ENCODE peak calls at places on chromosomes 16 and 17, in four cellular contexts. One of them, this sample, is unnamed.

GRCh38 chr17:75406222-75406615 is 741 bp upstream of the GRB2 start:
- DNase-seq in type B pancreatic cell: no peak
- DNase-seq in fibroblast of lung: no peak
- DNase-seq in RWPE1: no peak
- DNase-seq in this sample: no peak

GRCh38 chr17:16491703-16492612 is at the start of gene LRRC75A:
- DNase-seq in RWPE1: peak; percentile 59
- DNase-seq in type B pancreatic cell: peak; percentile 76
- DNase-seq in fibroblast of lung: peak; percentile 20
- DNase-seq in this sample: no peak

GRCh38 chr16:1332618-1333148 is 762 bp upstream of the BAIAP3 start:
- DNase-seq in fibroblast of lung: no peak
- DNase-seq in RWPE1: no peak
- DNase-seq in type B pancreatic cell: no peak
- DNase-seq in this sample: no peak

GRCh38 chr16:64238576-64238975 is 883.3 kb downstream of the CDH11 start:
- DNase-seq in fibroblast of lung: peak; percentile 11
- DNase-seq in type B pancreatic cell: no peak
- DNase-seq in RWPE1: peak; percentile 1
- DNase-seq in this sample: peak; percentile 73

GRCh38 chr17:70563301-70563820 is 394.0 kb downstream of the KCNJ2 start:
- DNase-seq in type B pancreatic cell: no peak
- DNase-seq in fibroblast of lung: peak; percentile 90
- DNase-seq in RWPE1: no peak
- DNase-seq in this sample: no peak

GRCh38 chr17:81114694-81115093 is 50.6 kb upstream of the PVALEF start:
- DNase-seq in type B pancreatic cell: no peak
- DNase-seq in RWPE1: no peak
- DNase-seq in fibroblast of lung: no peak
- DNase-seq in this sample: no peak

GRCh38 chr17:42913981-42914617 is 13.5 kb downstream of the G6PC1 start:
- DNase-seq in RWPE1: no peak
- DNase-seq in type B pancreatic cell: no peak
- DNase-seq in fibroblast of lung: no peak
- DNase-seq in this sample: no peak

GRCh38 chr16:23521037-23521743 is 10.9 kb upstream of the GGA2 start:
- DNase-seq in type B pancreatic cell: no peak
- DNase-seq in RWPE1: no peak
- DNase-seq in fibroblast of lung: no peak
- DNase-seq in this sample: no peak

GRCh38 chr16:31451681-31452351 is 7.5 kb upstream of the ARMC5 start:
- DNase-seq in RWPE1: peak; percentile 71
- DNase-seq in fibroblast of lung: peak; percentile 72
- DNase-seq in type B pancreatic cell: no peak
- DNase-seq in this sample: peak; percentile 77

GRCh38 chr17:58325289-58325726 is 3.3 kb downstream of the TSPOAP1 start:
- DNase-seq in type B pancreatic cell: no peak
- DNase-seq in RWPE1: no peak
- DNase-seq in fibroblast of lung: no peak
- DNase-seq in this sample: no peak

GRCh38 chr17:34299918-34300600 is 14.5 kb downstream of the CCL11 start:
- DNase-seq in RWPE1: no peak
- DNase-seq in fibroblast of lung: peak; percentile 28
- DNase-seq in type B pancreatic cell: no peak
- DNase-seq in this sample: peak; percentile 63

GRCh38 chr17:78529871-78530670 is 47.1 kb downstream of the DNAH17 start:
- DNase-seq in RWPE1: no peak
- DNase-seq in fibroblast of lung: no peak
- DNase-seq in type B pancreatic cell: no peak
- DNase-seq in this sample: no peak

GRCh38 chr17:75891605-75892555 is 4.9 kb downstream of the TRIM65 start:
- DNase-seq in type B pancreatic cell: no peak
- DNase-seq in RWPE1: no peak
- DNase-seq in fibroblast of lung: no peak
- DNase-seq in this sample: no peak

GRCh38 chr16:12300490-12300889 is 324.0 kb downstream of the SNX29 start:
- DNase-seq in RWPE1: no peak
- DNase-seq in type B pancreatic cell: no peak
- DNase-seq in fibroblast of lung: no peak
- DNase-seq in this sample: no peak

GRCh38 chr17:59521465-59522126 is 43.8 kb upstream of the DHX40 start:
- DNase-seq in type B pancreatic cell: no peak
- DNase-seq in RWPE1: peak; percentile 78
- DNase-seq in fibroblast of lung: peak; percentile 70
- DNase-seq in this sample: peak; percentile 43

GRCh38 chr17:27390540-27390939 is 65.7 kb upstream of the KSR1 start:
- DNase-seq in fibroblast of lung: no peak
- DNase-seq in RWPE1: no peak
- DNase-seq in type B pancreatic cell: no peak
- DNase-seq in this sample: no peak

GRCh38 chr17:3043737-3044365 is 19.6 kb downstream of the OR1D5 start:
- DNase-seq in type B pancreatic cell: no peak
- DNase-seq in fibroblast of lung: no peak
- DNase-seq in RWPE1: no peak
- DNase-seq in this sample: no peak

GRCh38 chr16:25013751-25014499 is 1.2 kb downstream of the ARHGAP17 start:
- DNase-seq in RWPE1: no peak
- DNase-seq in type B pancreatic cell: no peak
- DNase-seq in fibroblast of lung: no peak
- DNase-seq in this sample: no peak

DNA sequence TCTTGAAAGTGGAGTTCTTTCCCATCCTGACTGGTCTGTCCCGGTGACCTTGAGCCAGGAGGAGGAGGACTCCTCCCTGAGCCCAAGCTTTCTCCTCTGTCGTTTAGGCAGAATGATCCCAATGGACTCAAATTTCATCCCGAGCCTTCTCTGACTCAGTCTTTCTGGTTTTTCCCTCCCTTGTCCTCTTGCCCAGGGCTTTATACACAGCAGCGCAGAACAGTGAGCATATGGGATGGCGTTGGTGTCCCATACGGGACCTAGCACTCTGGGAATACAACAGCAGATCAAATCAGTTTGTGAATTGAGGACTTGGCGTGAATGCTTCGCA is 950 bp upstream of the XYLT1 start:
- DNase-seq in type B pancreatic cell: no peak
- DNase-seq in RWPE1: no peak
- DNase-seq in fibroblast of lung: peak; percentile 73
- DNase-seq in this sample: peak; percentile 60
- TF ChIP-seq CTCF in type B pancreatic cell: no peak
- TF ChIP-seq CTCF in RWPE1: no peak
- TF ChIP-seq CTCF in fibroblast of lung: no peak
- TF ChIP-seq CTCF in this sample: no peak

DNA sequence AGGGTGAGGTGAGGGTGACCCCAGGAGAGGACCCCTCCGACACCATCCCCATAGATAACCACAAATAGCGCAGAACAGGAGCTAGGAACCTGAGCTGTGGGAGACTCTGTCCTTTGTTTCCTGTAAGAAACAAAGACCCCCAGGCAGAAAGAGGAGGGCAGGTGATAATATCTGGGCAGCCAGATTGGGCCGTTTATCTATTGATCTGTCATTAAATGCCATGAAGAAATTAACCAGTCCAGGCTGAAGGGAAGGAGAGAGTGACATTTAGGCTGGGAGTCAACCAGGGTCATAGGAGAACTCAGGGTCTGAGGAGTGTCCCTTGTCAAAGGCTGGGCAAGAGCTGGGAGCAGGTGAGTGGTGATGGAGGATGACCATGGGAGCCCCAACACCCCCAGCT is 157.8 kb downstream of the C16orf78 start:
- DNase-seq in RWPE1: no peak
- DNase-seq in type B pancreatic cell: no peak
- DNase-seq in fibroblast of lung: no peak
- DNase-seq in this sample: no peak
- TF ChIP-seq CTCF in RWPE1: no peak
- TF ChIP-seq CTCF in type B pancreatic cell: no peak
- TF ChIP-seq CTCF in fibroblast of lung: no peak
- TF ChIP-seq CTCF in this sample: no peak

DNA sequence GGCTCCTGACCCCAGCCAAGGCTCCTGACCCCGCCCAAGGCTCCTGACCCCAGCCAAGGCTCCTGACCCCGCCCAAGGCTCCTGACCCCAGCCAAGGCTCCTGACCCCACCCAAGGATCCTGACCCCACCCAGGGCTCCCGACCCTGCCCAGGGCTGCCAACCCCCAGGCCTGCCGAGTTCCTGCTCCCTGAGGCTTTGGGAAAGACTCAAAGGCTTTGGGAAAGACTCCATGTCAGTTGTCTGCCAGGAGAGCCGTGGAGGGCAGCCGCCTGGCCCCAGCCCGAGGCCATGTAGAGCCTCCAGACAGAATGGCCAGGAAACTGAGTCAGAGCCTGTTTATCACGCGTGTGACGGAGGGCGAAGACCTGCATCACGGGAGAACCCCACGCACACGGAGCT is 21.1 kb downstream of the CBFA2T3 start:
- DNase-seq in RWPE1: no peak
- DNase-seq in type B pancreatic cell: no peak
- DNase-seq in fibroblast of lung: no peak
- DNase-seq in this sample: no peak
- TF ChIP-seq CTCF in RWPE1: no peak
- TF ChIP-seq CTCF in type B pancreatic cell: no peak
- TF ChIP-seq CTCF in fibroblast of lung: no peak
- TF ChIP-seq CTCF in this sample: no peak

GRCh38 chr17:4956493-4957061 is 5.7 kb downstream of the ENO3 start:
- DNase-seq in RWPE1: no peak
- DNase-seq in type B pancreatic cell: no peak
- DNase-seq in fibroblast of lung: no peak
- DNase-seq in this sample: no peak
- TF ChIP-seq CTCF in RWPE1: no peak
- TF ChIP-seq CTCF in type B pancreatic cell: no peak
- TF ChIP-seq CTCF in fibroblast of lung: no peak
- TF ChIP-seq CTCF in this sample: peak; percentile 52

DNA sequence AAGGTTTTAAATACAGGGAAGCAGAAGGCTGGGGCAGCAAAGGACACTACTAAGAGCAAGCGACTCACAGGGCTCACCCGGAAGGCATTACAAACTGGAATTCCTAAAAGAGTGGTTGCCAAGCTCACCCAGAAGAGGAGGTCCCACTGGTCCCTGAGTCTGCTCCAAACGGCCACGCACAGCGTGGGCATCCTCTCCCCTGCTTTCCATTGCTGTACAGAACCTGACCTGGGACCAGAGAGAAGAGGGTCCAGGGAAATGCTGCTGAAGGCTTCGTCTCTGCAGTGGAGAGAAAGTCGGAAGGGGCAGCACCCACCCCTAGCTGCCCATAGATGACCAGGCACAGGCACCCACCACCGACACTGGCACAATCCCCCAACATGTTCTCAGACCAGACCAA is 67.2 kb downstream of the ADCY9 start:
- DNase-seq in fibroblast of lung: no peak
- DNase-seq in type B pancreatic cell: no peak
- DNase-seq in RWPE1: no peak
- DNase-seq in this sample: no peak
- TF ChIP-seq CTCF in fibroblast of lung: no peak
- TF ChIP-seq CTCF in type B pancreatic cell: no peak
- TF ChIP-seq CTCF in RWPE1: no peak
- TF ChIP-seq CTCF in this sample: no peak

DNA sequence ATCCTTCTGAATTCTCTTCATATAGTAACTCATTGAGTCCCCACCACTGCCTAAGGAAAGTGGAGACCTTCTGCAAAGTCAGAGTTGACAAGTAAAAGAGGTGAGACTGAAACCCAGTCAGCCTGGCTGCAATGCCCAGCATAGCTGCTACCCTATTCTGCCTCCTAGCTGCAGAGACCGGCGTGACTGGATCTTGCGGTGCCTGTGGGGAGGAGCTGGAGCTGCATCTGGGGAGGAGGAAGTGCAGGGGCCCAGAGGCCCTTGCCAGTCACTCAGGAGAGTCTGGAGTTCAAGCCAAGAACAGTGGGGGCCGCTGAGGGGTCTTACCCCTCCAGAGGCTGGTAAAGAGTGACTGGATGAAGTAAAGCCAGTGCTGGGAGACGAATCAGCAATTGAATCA is 35.0 kb upstream of the ZNF423 start:
- DNase-seq in type B pancreatic cell: no peak
- DNase-seq in RWPE1: no peak
- DNase-seq in fibroblast of lung: no peak
- DNase-seq in this sample: no peak
- TF ChIP-seq CTCF in type B pancreatic cell: peak; percentile 60
- TF ChIP-seq CTCF in RWPE1: no peak
- TF ChIP-seq CTCF in fibroblast of lung: no peak
- TF ChIP-seq CTCF in this sample: peak; percentile 26

GRCh38 chr16:14291941-14292825 is 221.1 kb downstream of the MRTFB start:
- DNase-seq in type B pancreatic cell: no peak
- DNase-seq in fibroblast of lung: no peak
- DNase-seq in RWPE1: no peak
- DNase-seq in this sample: no peak
- TF ChIP-seq CTCF in type B pancreatic cell: no peak
- TF ChIP-seq CTCF in fibroblast of lung: no peak
- TF ChIP-seq CTCF in RWPE1: no peak
- TF ChIP-seq CTCF in this sample: no peak

GRCh38 chr16:57147381-57148191 is 38.3 kb downstream of the PSME3IP1 start:
- DNase-seq in fibroblast of lung: no peak
- DNase-seq in RWPE1: no peak
- DNase-seq in type B pancreatic cell: no peak
- DNase-seq in this sample: peak; percentile 34

GRCh38 chr16:57148481-57148880 is 37.4 kb downstream of the PSME3IP1 start:
- DNase-seq in type B pancreatic cell: no peak
- DNase-seq in RWPE1: no peak
- DNase-seq in fibroblast of lung: no peak
- DNase-seq in this sample: no peak

GRCh38 chr16:57145964-57146647 is 39.7 kb downstream of the PSME3IP1 start:
- DNase-seq in RWPE1: no peak
- DNase-seq in type B pancreatic cell: no peak
- DNase-seq in fibroblast of lung: no peak
- DNase-seq in this sample: no peak

GRCh38 chr16:57145046-57145963 is 40.5 kb downstream of the PSME3IP1 start:
- DNase-seq in type B pancreatic cell: no peak
- DNase-seq in RWPE1: no peak
- DNase-seq in fibroblast of lung: no peak
- DNase-seq in this sample: no peak

GRCh38 chr16:57146735-57147134 is 39.1 kb downstream of the PSME3IP1 start:
- DNase-seq in type B pancreatic cell: no peak
- DNase-seq in fibroblast of lung: no peak
- DNase-seq in RWPE1: peak; percentile 36
- DNase-seq in this sample: no peak
- TF ChIP-seq CTCF in type B pancreatic cell: peak; percentile 59
- TF ChIP-seq CTCF in fibroblast of lung: no peak
- TF ChIP-seq CTCF in RWPE1: no peak
- TF ChIP-seq CTCF in this sample: peak; percentile 62